ENCODE peak calls at places on chromosomes 3 and 15, in six cellular contexts. H is NCI-H748 treated with DMSO at 0.1 percent for 48 hours; T is endodermal cell; Q is posterior cingulate gyrus; O is H54; B is activated naive CD8-positive, alpha-beta T cell treated with anti-CD3 and anti-CD28 coated beads, Interleukin-2, amount 50 U/mL, for 24 hours. I is an unnamed sample.

GRCh38 chr3:183291511-183292031 is 38.5 kb downstream of the B3GNT5 start:
- DNase-seq in T (no peak), O (no peak), B (no peak), Q (no peak), H (no peak), I (no peak)

GRCh38 chr3:129994883-129995559 is 20.5 kb downstream of the TRH start:
- DNase-seq in T (no peak), H (no peak), O (no peak), Q (peak), B (no peak), I (no peak)

GRCh38 chr3:161406594-161407555 is 35.6 kb upstream of the SPTSSB start:
- DNase-seq in H (no peak), B (no peak), T (no peak), Q (no peak), O (no peak), I (no peak)

GRCh38 chr3:166190360-166190759 is 353.1 kb upstream of the BCHE start:
- DNase-seq in T (peak), H (no peak), Q (no peak), B (no peak), O (peak), I (no peak)

GRCh38 chr3:129182390-129183180 is 1.1 kb downstream of the CNBP start:
- DNase-seq in H (no peak), T (peak), O (no peak), B (no peak), Q (no peak), I (peak)

GRCh38 chr3:107206945-107207344 is 170.3 kb upstream of the CCDC54 start:
- DNase-seq in O (no peak), T (no peak), B (no peak), Q (no peak), H (no peak), I (no peak)

GRCh38 chr15:92808611-92809063 is 91.5 kb upstream of the CHD2 start:
- DNase-seq in O (no peak), H (peak), B (no peak), Q (no peak), T (no peak), I (no peak)

GRCh38 chr3:47954562-47954961 is 61.7 kb downstream of the MAP4 start:
- DNase-seq in O (no peak), Q (no peak), B (no peak), T (no peak), H (no peak), I (no peak)

GRCh38 chr3:115040673-115041286 is 106.3 kb downstream of the ZBTB20 start:
- DNase-seq in T (peak), O (peak), Q (no peak), H (peak), B (peak), I (peak)

GRCh38 chr3:58167431-58168351 is 43.1 kb downstream of the DNASE1L3 start:
- DNase-seq in Q (peak), H (no peak), T (peak), B (peak), O (peak), I (peak)

GRCh38 chr15:67331676-67332075 is 77.1 kb downstream of the IQCH start:
- DNase-seq in O (no peak), B (no peak), Q (no peak), H (no peak), T (no peak), I (no peak)

GRCh38 chr3:122533931-122534334 is 19.2 kb upstream of the KPNA1 start:
- DNase-seq in Q (no peak), B (peak), H (no peak), O (peak), T (peak), I (peak)

GRCh38 chr3:170425491-170426239 is 7.0 kb downstream of the CLDN11 start:
- DNase-seq in T (peak), H (no peak), B (no peak), O (no peak), Q (peak), I (no peak)

GRCh38 chr3:111863942-111864341 is 4.9 kb downstream of the PHLDB2 start:
- DNase-seq in H (no peak), Q (no peak), T (no peak), O (no peak), B (no peak), I (no peak)

GRCh38 chr3:183815565-183815943 is 9.8 kb downstream of the MAP6D1 start:
- DNase-seq in O (no peak), T (no peak), Q (no peak), H (no peak), B (no peak), I (no peak)

GRCh38 chr3:51712020-51712385 is 5.1 kb downstream of the GRM2 start:
- DNase-seq in B (no peak), O (peak), H (no peak), T (no peak), Q (no peak), I (peak)

GRCh38 chr3:155807823-155808222 is 1.7 kb upstream of the C3orf33 start:
- DNase-seq in T (no peak), H (no peak), B (no peak), O (no peak), Q (no peak), I (no peak)

GRCh38 chr3:9727041-9727595 is 4.4 kb upstream of the BRPF1 start:
- DNase-seq in H (no peak), Q (no peak), O (no peak), T (peak), B (peak), I (peak)

GRCh38 chr15:42693942-42694341 is 43.0 kb downstream of the CDAN1 start:
- DNase-seq in B (no peak), Q (no peak), H (no peak), T (no peak), O (no peak), I (no peak)

GRCh38 chr3:136543385-136543784 is 208.8 kb downstream of the STAG1 start:
- DNase-seq in O (no peak), B (no peak), T (no peak), H (no peak), Q (no peak), I (no peak)

GRCh38 chr3:149965278-149965677 is 5.4 kb downstream of the PFN2 start:
- DNase-seq in Q (no peak), O (no peak), B (no peak), H (no peak), T (no peak), I (no peak)

GRCh38 chr15:25717861-25718504 is 145.1 kb downstream of the ATP10A start:
- DNase-seq in B (no peak), H (no peak), T (peak), O (no peak), Q (no peak), I (no peak)

GRCh38 chr15:65069179-65069578 is 1.4 kb upstream of the RASL12 start:
- DNase-seq in Q (no peak), B (no peak), T (no peak), O (no peak), H (no peak), I (no peak)

GRCh38 chr15:39593071-39594055 is 12.5 kb downstream of the THBS1 start:
- DNase-seq in T (no peak), H (no peak), Q (no peak), B (no peak), O (no peak), I (no peak)

GRCh38 chr3:134347516-134347915 is 26.7 kb downstream of the AMOTL2 start:
- DNase-seq in B (no peak), H (no peak), O (no peak), Q (no peak), T (no peak), I (no peak)

GRCh38 chr3:13414040-13414729 is 5.9 kb downstream of the NUP210 start:
- DNase-seq in T (no peak), Q (peak), O (peak), H (no peak), B (peak), I (peak)

GRCh38 chr3:197132916-197133530 is 103.4 kb upstream of the MELTF start:
- DNase-seq in H (no peak), T (no peak), O (no peak), Q (no peak), B (no peak), I (no peak)

GRCh38 chr15:40160021-40160420 is 848 bp upstream of the BUB1B start:
- DNase-seq in T (no peak), H (no peak), O (no peak), B (no peak), Q (no peak), I (no peak)

GRCh38 chr15:81071130-81071529 is 62.9 kb upstream of the CFAP161 start:
- DNase-seq in B (no peak), H (no peak), O (no peak), Q (no peak), T (no peak), I (no peak)

GRCh38 chr3:56251343-56251945 is 216.8 kb downstream of the ERC2 start:
- DNase-seq in O (peak), T (peak), Q (peak), B (peak), H (peak), I (peak)

GRCh38 chr3:153442386-153442785 is 280.4 kb downstream of the RAP2B start:
- DNase-seq in O (no peak), Q (no peak), B (no peak), T (no peak), H (no peak), I (peak)

GRCh38 chr3:12679468-12679867 is 15.6 kb upstream of the RAF1 start:
- DNase-seq in T (no peak), B (no peak), O (peak), Q (no peak), H (no peak), I (no peak)

GRCh38 chr15:48541659-48542334 is 103.7 kb downstream of the FBN1 start:
- DNase-seq in H (no peak), T (no peak), B (no peak), Q (no peak), O (peak), I (no peak)